ENCODE peak calls at places on chromosomes 6 and 20, in five cellular contexts. H, C, N, S and O are unnamed samples.

GRCh38 chr20:51695574-51696303 is 72.5 kb downstream of the ATP9A start:
- DNase-seq in H (peak), C (peak), N (peak), S (no peak), O (no peak)

GRCh38 chr6:88474720-88475119 is 308.6 kb upstream of the CNR1 start:
- DNase-seq in H (no peak), C (no peak), N (no peak), S (no peak), O (no peak)

GRCh38 chr20:5361176-5361575 is 44.4 kb upstream of the PROKR2 start:
- DNase-seq in H (no peak), C (no peak), N (no peak), S (no peak), O (no peak)

GRCh38 chr6:34234667-34235604 is 1.7 kb upstream of the HMGA1 start:
- DNase-seq in H (no peak), C (peak), N (peak), S (no peak), O (peak)

GRCh38 chr6:75376347-75377024 is 91.9 kb upstream of the TMEM30A start:
- DNase-seq in H (peak), C (no peak), N (no peak), S (no peak), O (no peak)

GRCh38 chr6:129197154-129197553 is 314.2 kb downstream of the LAMA2 start:
- DNase-seq in H (no peak), C (no peak), N (no peak), S (no peak), O (no peak)

GRCh38 chr20:57977588-57977987 is 250.9 kb downstream of the ANKRD60 start:
- DNase-seq in H (no peak), C (no peak), N (no peak), S (no peak), O (no peak)

GRCh38 chr6:53956068-53956711 is 155.1 kb upstream of the MLIP start:
- DNase-seq in H (peak), C (peak), N (peak), S (peak), O (peak)

GRCh38 chr6:115545410-115545986 is 515.2 kb downstream of the FRK start:
- DNase-seq in H (peak), C (no peak), N (no peak), S (no peak), O (no peak)

GRCh38 chr6:17957488-17957887 is 29.9 kb downstream of the KIF13A start:
- DNase-seq in H (no peak), C (no peak), N (no peak), S (no peak), O (peak)

GRCh38 chr6:2578729-2579128 is 172.0 kb downstream of the MYLK4 start:
- DNase-seq in H (no peak), C (no peak), N (no peak), S (no peak), O (no peak)

GRCh38 chr20:47204008-47204745 is 152.3 kb downstream of the ZMYND8 start:
- DNase-seq in H (peak), C (no peak), N (no peak), S (peak), O (no peak)

GRCh38 chr20:47205577-47206123 is 150.8 kb downstream of the ZMYND8 start:
- DNase-seq in H (peak), C (peak), N (no peak), S (peak), O (peak)

GRCh38 chr20:47206962-47207641 is 149.4 kb downstream of the ZMYND8 start:
- DNase-seq in H (no peak), C (no peak), N (no peak), S (no peak), O (no peak)

GRCh38 chr20:47202765-47203667 is 153.5 kb downstream of the ZMYND8 start:
- DNase-seq in H (no peak), C (peak), N (no peak), S (no peak), O (peak)

DNA sequence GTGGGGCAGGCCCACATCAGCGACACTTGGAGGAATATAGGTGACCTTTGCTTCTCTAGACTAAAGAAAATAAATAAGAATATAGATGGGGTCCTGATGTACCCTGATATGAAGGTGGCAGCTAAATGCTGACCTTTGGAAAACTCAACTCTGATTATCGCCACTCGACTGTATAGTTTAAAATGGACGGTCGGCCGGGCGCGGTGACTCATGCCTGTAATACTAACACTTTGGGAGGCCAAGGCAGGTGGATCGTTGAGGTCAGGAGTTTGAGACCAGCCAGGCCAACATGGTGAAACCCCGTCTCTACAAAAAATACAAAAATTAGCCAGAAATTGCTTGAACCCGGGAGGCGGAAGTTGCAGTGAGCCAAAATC is 151.8 kb downstream of the ZMYND8 start:
- DNase-seq in H (no peak), C (no peak), N (no peak), S (peak), O (no peak)
- TF ChIP-seq POLR2A in H (no peak), C (no peak), N (no peak), S (no peak), O (no peak)

DNA sequence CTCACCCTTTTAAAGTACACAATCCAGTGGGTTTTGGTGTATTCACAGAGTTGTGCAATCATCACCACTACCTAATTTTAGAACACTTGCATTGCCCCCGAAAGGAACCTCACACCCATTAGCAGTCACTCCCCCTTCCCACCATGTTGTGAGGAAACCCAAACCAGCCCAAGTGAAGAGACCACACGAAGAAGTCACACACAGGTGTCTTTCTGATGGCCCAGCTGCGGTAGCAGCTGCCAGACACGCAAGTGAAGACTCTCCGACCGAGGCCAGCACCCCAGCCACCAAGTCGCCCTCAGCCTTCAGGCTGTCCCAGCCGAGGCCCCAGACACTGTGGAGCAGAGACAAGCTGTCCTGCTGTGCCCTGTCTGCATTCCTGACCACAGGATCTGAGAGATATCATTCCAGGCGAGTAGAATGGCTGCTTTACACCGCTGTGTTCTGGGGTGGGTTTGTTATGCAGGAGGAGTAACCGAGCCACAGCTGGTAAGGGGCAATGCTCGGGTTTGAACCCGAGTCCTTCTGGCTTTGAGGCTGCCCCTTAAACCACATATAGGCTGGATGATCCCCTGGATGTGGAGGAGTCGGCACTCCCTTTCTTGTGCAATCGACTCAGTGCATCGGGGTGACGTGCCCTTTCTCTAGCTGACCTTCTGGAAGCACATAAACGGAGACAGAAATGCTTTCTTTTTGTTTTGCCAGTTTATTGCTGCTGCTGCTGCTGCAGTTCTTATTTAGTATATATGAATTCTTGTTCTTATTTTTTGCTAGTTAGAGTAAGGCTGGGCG is 59.0 kb upstream of the PTPN1 start:
- DNase-seq in H (peak), C (peak), N (no peak), S (no peak), O (no peak)
- TF ChIP-seq POLR2A in H (no peak), C (no peak), N (no peak), S (no peak), O (no peak)

GRCh38 chr20:62701161-62702007 is 7.3 kb upstream of the NTSR1 start:
- DNase-seq in H (no peak), C (no peak), N (no peak), S (no peak), O (no peak)

GRCh38 chr20:62702008-62702290 is 6.7 kb upstream of the NTSR1 start:
- DNase-seq in H (no peak), C (no peak), N (no peak), S (no peak), O (no peak)

GRCh38 chr20:62704341-62704948 is 4.2 kb upstream of the NTSR1 start:
- DNase-seq in H (peak), C (no peak), N (peak), S (peak), O (no peak)

GRCh38 chr20:62703853-62704228 is 4.8 kb upstream of the NTSR1 start:
- DNase-seq in H (no peak), C (no peak), N (no peak), S (no peak), O (no peak)

DNA sequence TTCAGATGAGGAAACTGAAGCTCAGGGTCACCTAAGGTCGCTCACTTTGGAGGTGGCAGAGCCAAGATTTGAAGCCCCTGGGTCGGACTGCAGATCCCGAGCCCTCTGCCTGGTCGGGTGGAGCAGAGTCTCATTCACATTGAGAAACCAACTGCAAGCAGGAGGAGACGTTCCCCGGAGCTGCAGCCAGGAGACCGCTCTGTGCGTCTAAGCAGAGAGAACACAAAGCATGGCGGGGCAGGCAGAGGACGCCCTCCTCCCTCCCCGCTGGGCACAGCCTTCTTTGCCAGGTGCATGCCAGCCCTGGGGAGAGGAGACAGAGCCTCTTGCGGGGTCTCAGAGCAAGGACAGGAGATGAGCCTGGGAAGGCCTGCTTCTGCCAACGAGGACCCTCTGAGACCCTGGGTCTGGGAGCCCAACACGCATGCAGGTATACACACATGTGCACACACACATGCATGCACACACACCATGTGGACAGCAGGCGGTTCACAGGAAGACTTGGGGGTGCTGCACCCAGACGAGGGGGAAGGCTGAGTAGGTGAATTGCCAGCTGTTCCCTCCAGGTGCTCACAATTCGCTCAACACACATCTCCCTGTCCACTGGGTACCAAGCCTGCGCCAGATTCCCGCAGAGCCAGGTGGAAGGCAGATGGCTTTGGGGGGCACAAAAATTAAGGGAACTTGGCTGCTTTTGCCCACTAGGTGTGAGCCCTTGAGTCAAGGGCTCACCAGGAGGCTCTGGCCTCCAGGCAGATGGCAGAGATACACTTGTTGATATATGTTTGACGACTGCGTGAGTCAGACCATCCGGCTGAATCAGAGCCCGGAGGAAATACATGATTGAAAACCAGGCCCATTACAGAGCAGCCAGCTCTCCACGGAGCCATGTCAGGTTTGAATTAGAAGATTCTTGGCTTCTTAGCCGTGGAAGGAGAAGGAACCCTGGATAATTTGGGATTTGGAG is 5.5 kb upstream of the NTSR1 start:
- DNase-seq in H (peak), C (peak), N (no peak), S (peak), O (no peak)
- TF ChIP-seq POLR2A in H (no peak), C (no peak), N (no peak), S (no peak), O (no peak)

GRCh38 chr6:30599625-30600324 is 17.3 kb downstream of the PPP1R10 start:
- DNase-seq in H (no peak), C (no peak), N (no peak), S (no peak), O (no peak)
- TF ChIP-seq POLR2A in H (no peak), C (no peak), N (no peak), S (no peak), O (no peak)

GRCh38 chr20:10218536-10219451 is at the start of gene SNAP25:
- DNase-seq in H (peak), C (no peak), N (peak), S (peak), O (peak)
- TF ChIP-seq POLR2A in H (peak), C (no peak), N (no peak), S (no peak), O (no peak)

GRCh38 chr20:3190681-3191111 is 13.8 kb downstream of the DDRGK1 start:
- DNase-seq in H (peak), C (no peak), N (no peak), S (no peak), O (no peak)
- TF ChIP-seq POLR2A in H (no peak), C (no peak), N (no peak), S (no peak), O (no peak)

DNA sequence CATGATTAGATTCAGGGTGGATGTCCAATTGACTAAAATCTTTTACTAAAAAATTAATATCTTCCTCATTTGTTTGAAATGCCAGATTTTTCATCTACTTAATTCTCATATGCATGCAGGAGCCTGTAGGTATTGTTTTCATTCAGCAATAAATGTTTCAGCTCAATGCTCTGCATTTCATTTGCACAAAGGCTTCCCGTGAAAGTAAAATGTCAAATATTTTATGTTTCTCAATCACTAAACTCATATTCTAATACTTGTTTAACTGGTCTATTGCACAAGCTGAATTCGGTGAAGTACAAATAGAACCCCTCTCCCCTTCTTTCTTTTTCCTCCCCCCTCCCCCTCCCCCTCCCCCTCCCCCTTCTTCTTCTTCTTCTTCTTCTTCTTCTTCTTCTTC is 175.9 kb downstream of the MCHR2 start:
- DNase-seq in H (no peak), C (no peak), N (no peak), S (no peak), O (no peak)
- TF ChIP-seq POLR2A in H (no peak), C (no peak), N (no peak), S (no peak), O (no peak)

GRCh38 chr20:44601801-44602204 is 19.4 kb downstream of the PKIG start:
- DNase-seq in H (no peak), C (no peak), N (no peak), S (no peak), O (peak)
- TF ChIP-seq POLR2A in H (no peak), C (no peak), N (no peak), S (no peak), O (no peak)